ENCODE peak calls at places on chromosome 15, in eight cellular contexts. P is lower leg skin, R is Peyer's patch, S is stomach, V is breast epithelium, U is body of pancreas, H is uterus, L is esophagus muscularis mucosa. B is an unnamed sample.

GRCh38 chr15:100924436-100924835 is 5.3 kb downstream of the LRRK1 start:
- DNase-seq in P (no peak), R (no peak), S (no peak), V (no peak), U (no peak), H (no peak), L (no peak), B (no peak)

GRCh38 chr15:69562097-69562496 is 109.5 kb downstream of the RPLP1 start:
- DNase-seq in P (no peak), R (no peak), S (no peak), V (no peak), U (no peak), H (no peak), L (no peak), B (no peak)

GRCh38 chr15:96435841-96436240 is 105.3 kb downstream of the NR2F2 start:
- DNase-seq in P (no peak), R (no peak), S (no peak), V (no peak), U (no peak), H (no peak), L (no peak), B (no peak)

GRCh38 chr15:71364117-71364584 is 248.9 kb downstream of the THSD4 start:
- DNase-seq in P (peak; percentile 51), R (no peak), S (no peak), V (no peak), U (no peak), H (no peak), L (no peak), B (no peak)

GRCh38 chr15:67025719-67026118 is 39.7 kb upstream of the SMAD3 start:
- DNase-seq in P (peak; percentile 36), R (no peak), S (no peak), V (no peak), U (peak; percentile 34), H (peak; percentile 49), L (no peak), B (peak; percentile 43)

GRCh38 chr15:52529289-52529929 is 729 bp upstream of the MYO5A start:
- DNase-seq in P (no peak), R (no peak), S (no peak), V (no peak), U (no peak), H (no peak), L (no peak), B (no peak)

GRCh38 chr15:85383470-85384148 is 3.2 kb downstream of the AKAP13 start:
- DNase-seq in P (no peak), R (no peak), S (no peak), V (no peak), U (no peak), H (no peak), L (no peak), B (no peak)

GRCh38 chr15:85443593-85444328 is 63.4 kb downstream of the AKAP13 start:
- DNase-seq in P (no peak), R (no peak), S (no peak), V (no peak), U (peak; percentile 30), H (no peak), L (no peak), B (no peak)

GRCh38 chr15:69568621-69569020 is 116.0 kb downstream of the RPLP1 start:
- DNase-seq in P (no peak), R (no peak), S (no peak), V (no peak), U (no peak), H (no peak), L (no peak), B (no peak)

GRCh38 chr15:82663186-82663600 is 16.0 kb upstream of the CPEB1 start:
- DNase-seq in P (no peak), R (peak; percentile 59), S (peak; percentile 49), V (no peak), U (peak; percentile 58), H (no peak), L (no peak), B (no peak)

GRCh38 chr15:61057830-61058529 is 171.1 kb downstream of the RORA start:
- DNase-seq in P (no peak), R (no peak), S (no peak), V (no peak), U (no peak), H (no peak), L (peak; percentile 60), B (no peak)

GRCh38 chr15:66827039-66827697 is 125.1 kb downstream of the SMAD6 start:
- DNase-seq in P (no peak), R (no peak), S (no peak), V (no peak), U (no peak), H (no peak), L (no peak), B (no peak)

GRCh38 chr15:50880651-50881114 is 27.8 kb upstream of the AP4E1 start:
- DNase-seq in P (no peak), R (no peak), S (no peak), V (no peak), U (no peak), H (no peak), L (no peak), B (no peak)

GRCh38 chr15:75361989-75362641 is 6.3 kb downstream of the MAN2C1 start:
- DNase-seq in P (no peak), R (no peak), S (no peak), V (no peak), U (no peak), H (no peak), L (no peak), B (no peak)

GRCh38 chr15:34628577-34629152 is 45.2 kb upstream of the GOLGA8B start:
- DNase-seq in P (no peak), R (no peak), S (no peak), V (no peak), U (no peak), H (no peak), L (no peak), B (no peak)
- TF ChIP-seq POLR2A in P (no peak), R (no peak), S (no peak), V (no peak), U (no peak), H (no peak), L (no peak), B (no peak)

GRCh38 chr15:58981808-58982475 is 5.5 kb upstream of the RNF111 start:
- DNase-seq in P (no peak), R (no peak), S (no peak), V (no peak), U (no peak), H (no peak), L (no peak), B (no peak)

GRCh38 chr15:58985443-58985842 is 2.0 kb upstream of the RNF111 start:
- DNase-seq in P (peak; percentile 56), R (no peak), S (no peak), V (no peak), U (no peak), H (peak; percentile 55), L (no peak), B (no peak)

GRCh38 chr15:58988011-58988785 is 735 bp downstream of the RNF111 start:
- DNase-seq in P (peak; percentile 55), R (peak; percentile 82), S (peak; percentile 75), V (peak; percentile 59), U (peak; percentile 70), H (peak; percentile 59), L (peak; percentile 93), B (peak; percentile 76)

GRCh38 chr15:58987036-58987435 is 427 bp upstream of the RNF111 start:
- DNase-seq in P (no peak), R (no peak), S (no peak), V (no peak), U (no peak), H (no peak), L (no peak), B (no peak)

GRCh38 chr15:58987501-58988010 is at the start of gene RNF111:
- DNase-seq in P (peak; percentile 95), R (peak; percentile 87), S (peak; percentile 90), V (peak; percentile 87), U (peak; percentile 89), H (peak; percentile 88), L (peak; percentile 94), B (peak; percentile 94)
- TF ChIP-seq POLR2A in P (peak; percentile 78), R (peak; percentile 82), S (no peak), V (peak; percentile 82), U (peak; percentile 57), H (peak; percentile 48), L (peak; percentile 66), B (peak; percentile 77)

DNA sequence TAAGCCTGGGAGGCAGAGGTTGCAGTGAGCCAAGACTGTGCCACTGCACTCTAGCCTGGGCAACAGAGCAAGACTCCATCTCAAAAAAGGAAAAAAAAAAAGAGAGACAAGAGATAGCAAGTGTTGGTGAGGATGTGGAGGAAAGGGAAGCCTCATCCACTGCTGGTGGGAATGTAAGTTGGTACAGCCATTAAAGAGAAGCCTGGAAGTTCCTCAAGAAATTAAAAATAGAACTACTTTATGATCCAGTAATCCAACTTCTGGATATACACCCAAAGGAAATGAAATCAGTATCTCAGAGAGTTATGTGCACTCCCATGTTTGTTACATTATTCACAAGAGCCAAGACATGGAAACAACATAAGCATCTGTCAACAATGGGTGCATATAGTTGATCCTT is 14.9 kb downstream of the PYGO1 start:
- DNase-seq in P (no peak), R (no peak), S (no peak), V (no peak), U (no peak), H (no peak), L (no peak), B (no peak)
- TF ChIP-seq POLR2A in P (no peak), R (no peak), S (no peak), V (no peak), U (no peak), H (no peak), L (no peak), B (no peak)

DNA sequence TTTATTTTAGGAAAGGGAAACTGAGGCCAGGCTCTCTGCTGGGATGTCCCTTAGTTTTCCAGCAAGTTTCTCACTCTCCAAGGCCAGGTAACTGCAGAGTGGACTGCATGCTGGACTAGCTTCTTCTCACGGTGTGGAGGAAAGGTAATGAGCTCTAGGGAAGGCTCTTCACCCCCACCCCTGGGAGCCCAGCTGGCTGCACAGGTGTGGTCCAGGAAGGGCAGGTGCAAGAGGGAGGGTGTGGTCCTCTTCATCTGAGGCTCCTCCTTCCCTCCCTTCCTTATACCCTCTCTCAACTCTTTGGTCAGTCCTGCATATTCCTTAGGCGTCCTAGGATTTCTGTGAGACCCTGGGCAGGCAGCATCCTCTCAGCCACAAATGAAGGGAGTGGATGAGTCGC is 33.9 kb downstream of the RNU5B-1 start:
- DNase-seq in P (no peak), R (no peak), S (no peak), V (no peak), U (no peak), H (no peak), L (no peak), B (no peak)
- TF ChIP-seq POLR2A in P (no peak), R (no peak), S (no peak), V (no peak), U (no peak), H (no peak), L (no peak), B (no peak)

B was measured in upper lobe of left lung.